ENCODE peak calls at places on chromosome 9, in ten cellular contexts. One of them, this sample, is unnamed.

GRCh38 chr9:90344013-90344412 is 298.6 kb downstream of the DIRAS2 start:
- DNase-seq in fibroblast of lung: peak
- DNase-seq in GM20000: no peak
- DNase-seq in foreskin keratinocyte: peak
- DNase-seq in lower lobe of right lung: no peak
- DNase-seq in heart right ventricle: no peak
- DNase-seq in nephron progenitor cell: no peak
- DNase-seq in endothelial cell of umbilical vein: no peak
- DNase-seq in uterus: no peak
- DNase-seq in mucosa of descending colon: no peak
- DNase-seq in this sample: no peak

GRCh38 chr9:132241840-132242620 is 80.2 kb downstream of the NTNG2 start:
- DNase-seq in fibroblast of lung: no peak
- DNase-seq in GM20000: peak
- DNase-seq in foreskin keratinocyte: no peak
- DNase-seq in lower lobe of right lung: peak
- DNase-seq in heart right ventricle: peak
- DNase-seq in nephron progenitor cell: peak
- DNase-seq in endothelial cell of umbilical vein: no peak
- DNase-seq in uterus: peak
- DNase-seq in mucosa of descending colon: peak
- DNase-seq in this sample: peak

GRCh38 chr9:104269374-104269773 is 175.3 kb downstream of the SMC2 start:
- DNase-seq in fibroblast of lung: no peak
- DNase-seq in GM20000: no peak
- DNase-seq in foreskin keratinocyte: no peak
- DNase-seq in lower lobe of right lung: no peak
- DNase-seq in heart right ventricle: no peak
- DNase-seq in nephron progenitor cell: no peak
- DNase-seq in endothelial cell of umbilical vein: no peak
- DNase-seq in uterus: no peak
- DNase-seq in mucosa of descending colon: no peak
- DNase-seq in this sample: no peak

GRCh38 chr9:91185193-91185886 is 176.4 kb downstream of the AUH start:
- DNase-seq in fibroblast of lung: no peak
- DNase-seq in GM20000: no peak
- DNase-seq in foreskin keratinocyte: no peak
- DNase-seq in lower lobe of right lung: no peak
- DNase-seq in heart right ventricle: no peak
- DNase-seq in nephron progenitor cell: no peak
- DNase-seq in endothelial cell of umbilical vein: no peak
- DNase-seq in uterus: no peak
- DNase-seq in mucosa of descending colon: no peak
- DNase-seq in this sample: no peak

GRCh38 chr9:81031422-81032029 is 657.8 kb downstream of the TLE1 start:
- DNase-seq in fibroblast of lung: peak
- DNase-seq in GM20000: no peak
- DNase-seq in foreskin keratinocyte: peak
- DNase-seq in lower lobe of right lung: no peak
- DNase-seq in heart right ventricle: no peak
- DNase-seq in nephron progenitor cell: no peak
- DNase-seq in endothelial cell of umbilical vein: no peak
- DNase-seq in uterus: peak
- DNase-seq in mucosa of descending colon: no peak
- DNase-seq in this sample: no peak

GRCh38 chr9:78786794-78787193 is 489.9 kb downstream of the PSAT1 start:
- DNase-seq in fibroblast of lung: peak
- DNase-seq in GM20000: no peak
- DNase-seq in foreskin keratinocyte: no peak
- DNase-seq in lower lobe of right lung: no peak
- DNase-seq in heart right ventricle: no peak
- DNase-seq in nephron progenitor cell: no peak
- DNase-seq in endothelial cell of umbilical vein: peak
- DNase-seq in uterus: no peak
- DNase-seq in mucosa of descending colon: no peak
- DNase-seq in this sample: no peak

GRCh38 chr9:69919461-69920061 is 98.9 kb downstream of the CFAP95 start:
- DNase-seq in fibroblast of lung: peak
- DNase-seq in GM20000: peak
- DNase-seq in foreskin keratinocyte: no peak
- DNase-seq in lower lobe of right lung: no peak
- DNase-seq in heart right ventricle: no peak
- DNase-seq in nephron progenitor cell: peak
- DNase-seq in endothelial cell of umbilical vein: peak
- DNase-seq in uterus: no peak
- DNase-seq in mucosa of descending colon: peak
- DNase-seq in this sample: peak

GRCh38 chr9:127927457-127928231 is 2.9 kb downstream of the PIP5KL1 start:
- DNase-seq in fibroblast of lung: no peak
- DNase-seq in GM20000: no peak
- DNase-seq in foreskin keratinocyte: no peak
- DNase-seq in lower lobe of right lung: peak
- DNase-seq in heart right ventricle: no peak
- DNase-seq in nephron progenitor cell: peak
- DNase-seq in endothelial cell of umbilical vein: no peak
- DNase-seq in uterus: no peak
- DNase-seq in mucosa of descending colon: peak
- DNase-seq in this sample: no peak

GRCh38 chr9:13083973-13084528 is 195.4 kb downstream of the MPDZ start:
- DNase-seq in fibroblast of lung: peak
- DNase-seq in GM20000: no peak
- DNase-seq in foreskin keratinocyte: peak
- DNase-seq in lower lobe of right lung: no peak
- DNase-seq in heart right ventricle: no peak
- DNase-seq in nephron progenitor cell: no peak
- DNase-seq in endothelial cell of umbilical vein: no peak
- DNase-seq in uterus: no peak
- DNase-seq in mucosa of descending colon: no peak
- DNase-seq in this sample: no peak

GRCh38 chr9:118595719-118596305 is 773.4 kb downstream of the BRINP1 start:
- DNase-seq in fibroblast of lung: peak
- DNase-seq in GM20000: peak
- DNase-seq in foreskin keratinocyte: peak
- DNase-seq in lower lobe of right lung: no peak
- DNase-seq in heart right ventricle: no peak
- DNase-seq in nephron progenitor cell: peak
- DNase-seq in endothelial cell of umbilical vein: peak
- DNase-seq in uterus: no peak
- DNase-seq in mucosa of descending colon: peak
- DNase-seq in this sample: no peak

GRCh38 chr9:136697821-136698526 is 10.7 kb upstream of the AGPAT2 start:
- DNase-seq in fibroblast of lung: no peak
- DNase-seq in GM20000: no peak
- DNase-seq in foreskin keratinocyte: no peak
- DNase-seq in lower lobe of right lung: peak
- DNase-seq in heart right ventricle: no peak
- DNase-seq in nephron progenitor cell: no peak
- DNase-seq in endothelial cell of umbilical vein: no peak
- DNase-seq in uterus: no peak
- DNase-seq in mucosa of descending colon: no peak
- DNase-seq in this sample: no peak

GRCh38 chr9:93060746-93061259 is 2.3 kb downstream of the SUSD3 start:
- DNase-seq in fibroblast of lung: peak
- DNase-seq in GM20000: no peak
- DNase-seq in foreskin keratinocyte: no peak
- DNase-seq in lower lobe of right lung: peak
- DNase-seq in heart right ventricle: no peak
- DNase-seq in nephron progenitor cell: no peak
- DNase-seq in endothelial cell of umbilical vein: no peak
- DNase-seq in uterus: peak
- DNase-seq in mucosa of descending colon: no peak
- DNase-seq in this sample: peak

GRCh38 chr9:19870988-19871387 is 82.2 kb upstream of the SLC24A2 start:
- DNase-seq in fibroblast of lung: no peak
- DNase-seq in GM20000: no peak
- DNase-seq in foreskin keratinocyte: no peak
- DNase-seq in lower lobe of right lung: no peak
- DNase-seq in heart right ventricle: no peak
- DNase-seq in nephron progenitor cell: no peak
- DNase-seq in endothelial cell of umbilical vein: no peak
- DNase-seq in uterus: no peak
- DNase-seq in mucosa of descending colon: no peak
- DNase-seq in this sample: no peak

GRCh38 chr9:128808543-128808942 is 9.8 kb upstream of the ENDOG start:
- DNase-seq in fibroblast of lung: no peak
- DNase-seq in GM20000: no peak
- DNase-seq in foreskin keratinocyte: no peak
- DNase-seq in lower lobe of right lung: no peak
- DNase-seq in heart right ventricle: no peak
- DNase-seq in nephron progenitor cell: no peak
- DNase-seq in endothelial cell of umbilical vein: no peak
- DNase-seq in uterus: no peak
- DNase-seq in mucosa of descending colon: no peak
- DNase-seq in this sample: no peak

GRCh38 chr9:14690986-14691730 is 2.1 kb downstream of the ZDHHC21 start:
- DNase-seq in fibroblast of lung: peak
- DNase-seq in GM20000: no peak
- DNase-seq in foreskin keratinocyte: no peak
- DNase-seq in lower lobe of right lung: no peak
- DNase-seq in heart right ventricle: no peak
- DNase-seq in nephron progenitor cell: no peak
- DNase-seq in endothelial cell of umbilical vein: peak
- DNase-seq in uterus: no peak
- DNase-seq in mucosa of descending colon: no peak
- DNase-seq in this sample: no peak

GRCh38 chr9:117073539-117074336 is 341.1 kb downstream of the ASTN2 start:
- DNase-seq in fibroblast of lung: no peak
- DNase-seq in GM20000: peak
- DNase-seq in foreskin keratinocyte: peak
- DNase-seq in lower lobe of right lung: no peak
- DNase-seq in heart right ventricle: no peak
- DNase-seq in nephron progenitor cell: peak
- DNase-seq in endothelial cell of umbilical vein: no peak
- DNase-seq in uterus: no peak
- DNase-seq in mucosa of descending colon: no peak
- DNase-seq in this sample: peak
- TF ChIP-seq CTCF in fibroblast of lung: no peak
- TF ChIP-seq CTCF in GM20000: peak
- TF ChIP-seq CTCF in foreskin keratinocyte: peak
- TF ChIP-seq CTCF in lower lobe of right lung: no peak
- TF ChIP-seq CTCF in heart right ventricle: peak
- TF ChIP-seq CTCF in nephron progenitor cell: peak
- TF ChIP-seq CTCF in endothelial cell of umbilical vein: no peak
- TF ChIP-seq CTCF in uterus: peak
- TF ChIP-seq CTCF in mucosa of descending colon: no peak
- TF ChIP-seq CTCF in this sample: peak

DNA sequence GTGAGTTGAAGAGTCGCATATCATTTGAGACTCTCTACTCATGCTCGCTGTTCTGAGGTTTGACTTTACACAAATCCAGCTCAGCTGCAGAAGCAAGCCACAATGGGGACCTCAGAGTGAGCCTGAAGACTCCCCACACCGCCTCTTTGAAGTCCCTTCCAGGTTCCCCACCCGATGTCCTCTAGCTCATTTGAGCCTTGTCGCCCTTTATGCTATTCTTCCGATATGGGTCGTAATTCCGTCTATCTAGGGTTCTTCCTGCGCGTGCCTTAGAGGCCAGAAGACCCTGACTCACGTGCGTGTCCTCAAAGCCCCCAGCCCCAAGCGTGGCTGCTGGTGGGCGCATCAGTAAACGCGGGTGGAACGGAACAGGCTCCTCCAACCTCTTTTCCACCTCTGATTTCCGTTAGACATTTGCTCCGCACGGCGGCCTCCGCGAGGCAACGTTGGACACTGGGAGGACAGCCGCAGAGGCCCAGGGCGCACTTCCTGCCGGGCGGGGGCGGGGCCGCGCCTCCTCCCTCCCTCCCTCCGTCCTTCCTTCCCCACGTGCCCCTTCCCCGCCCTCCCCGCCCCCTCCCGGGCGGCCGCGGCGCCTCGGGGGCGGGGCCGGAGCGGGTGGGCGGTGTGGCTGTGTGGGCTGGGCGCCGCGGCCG is at the start of gene SNX30:
- DNase-seq in fibroblast of lung: peak
- DNase-seq in GM20000: peak
- DNase-seq in foreskin keratinocyte: peak
- DNase-seq in lower lobe of right lung: peak
- DNase-seq in heart right ventricle: peak
- DNase-seq in nephron progenitor cell: peak
- DNase-seq in endothelial cell of umbilical vein: peak
- DNase-seq in uterus: peak
- DNase-seq in mucosa of descending colon: peak
- DNase-seq in this sample: peak
- TF ChIP-seq CTCF in fibroblast of lung: no peak
- TF ChIP-seq CTCF in GM20000: no peak
- TF ChIP-seq CTCF in foreskin keratinocyte: peak
- TF ChIP-seq CTCF in lower lobe of right lung: no peak
- TF ChIP-seq CTCF in heart right ventricle: peak
- TF ChIP-seq CTCF in nephron progenitor cell: no peak
- TF ChIP-seq CTCF in endothelial cell of umbilical vein: no peak
- TF ChIP-seq CTCF in uterus: peak
- TF ChIP-seq CTCF in mucosa of descending colon: no peak
- TF ChIP-seq CTCF in this sample: peak

DNA sequence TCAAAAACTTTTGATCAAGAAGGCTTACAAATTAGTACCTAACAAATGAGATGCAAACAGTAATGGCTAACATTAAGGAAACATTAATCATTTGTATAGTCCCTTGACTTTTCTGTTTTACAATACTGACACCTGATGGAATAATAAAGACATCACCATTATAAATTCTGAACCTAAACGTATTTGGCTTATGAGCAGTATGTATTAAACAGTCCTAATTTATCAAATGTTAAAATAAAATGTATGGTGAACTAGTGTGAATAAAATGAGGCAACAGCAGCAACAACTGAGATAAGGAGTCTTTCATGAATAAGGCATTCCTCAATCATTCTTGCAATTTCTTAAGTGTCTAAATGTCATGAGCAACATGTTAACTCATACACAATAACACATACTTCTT is 6.0 kb downstream of the PUM3 start:
- DNase-seq in fibroblast of lung: no peak
- DNase-seq in GM20000: no peak
- DNase-seq in foreskin keratinocyte: no peak
- DNase-seq in lower lobe of right lung: no peak
- DNase-seq in heart right ventricle: no peak
- DNase-seq in nephron progenitor cell: no peak
- DNase-seq in endothelial cell of umbilical vein: peak
- DNase-seq in uterus: no peak
- DNase-seq in mucosa of descending colon: no peak
- DNase-seq in this sample: no peak
- TF ChIP-seq CTCF in fibroblast of lung: no peak
- TF ChIP-seq CTCF in GM20000: no peak
- TF ChIP-seq CTCF in foreskin keratinocyte: peak
- TF ChIP-seq CTCF in lower lobe of right lung: peak
- TF ChIP-seq CTCF in heart right ventricle: peak
- TF ChIP-seq CTCF in nephron progenitor cell: no peak
- TF ChIP-seq CTCF in endothelial cell of umbilical vein: no peak
- TF ChIP-seq CTCF in uterus: peak
- TF ChIP-seq CTCF in mucosa of descending colon: no peak
- TF ChIP-seq CTCF in this sample: peak

DNA sequence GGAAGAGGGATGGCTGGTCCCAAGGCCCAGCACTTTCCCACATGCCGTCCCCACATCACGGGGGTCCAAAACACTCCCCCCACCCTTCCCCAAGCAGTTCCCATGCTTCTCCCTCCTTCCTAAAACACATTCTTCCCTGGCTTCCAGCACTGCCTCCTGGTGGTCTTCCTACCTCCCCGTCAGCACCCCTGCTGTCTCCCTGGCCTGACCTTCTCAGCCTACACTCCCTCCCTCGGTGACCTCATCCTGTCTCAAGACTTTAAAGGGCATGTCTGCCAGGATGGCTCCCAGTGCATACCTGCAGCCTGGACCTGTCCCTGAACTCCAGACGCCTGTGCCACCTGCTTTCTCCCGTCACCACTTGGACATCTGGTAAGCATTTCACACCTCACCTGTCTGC is 4.3 kb upstream of the NCS1 start:
- DNase-seq in fibroblast of lung: no peak
- DNase-seq in GM20000: no peak
- DNase-seq in foreskin keratinocyte: peak
- DNase-seq in lower lobe of right lung: no peak
- DNase-seq in heart right ventricle: no peak
- DNase-seq in nephron progenitor cell: no peak
- DNase-seq in endothelial cell of umbilical vein: no peak
- DNase-seq in uterus: no peak
- DNase-seq in mucosa of descending colon: no peak
- DNase-seq in this sample: no peak
- TF ChIP-seq CTCF in fibroblast of lung: no peak
- TF ChIP-seq CTCF in GM20000: no peak
- TF ChIP-seq CTCF in foreskin keratinocyte: peak
- TF ChIP-seq CTCF in lower lobe of right lung: no peak
- TF ChIP-seq CTCF in heart right ventricle: no peak
- TF ChIP-seq CTCF in nephron progenitor cell: no peak
- TF ChIP-seq CTCF in endothelial cell of umbilical vein: no peak
- TF ChIP-seq CTCF in uterus: no peak
- TF ChIP-seq CTCF in mucosa of descending colon: no peak
- TF ChIP-seq CTCF in this sample: no peak

This sample was measured in GM13977.